ENCODE peak calls at places on chromosomes 7 and 10, in six cellular contexts. U, S, E, O, J and Z are unnamed samples.

GRCh38 chr7:66330961-66331360 is 125.8 kb downstream of the TPST1 start:
- DNase-seq in J (peak), O (no peak), S (peak), E (peak), U (no peak), Z (peak)

GRCh38 chr10:71975087-71975890 is 11.1 kb downstream of the CHST3 start:
- DNase-seq in O (peak), U (no peak), J (no peak), S (no peak), E (no peak), Z (peak)

GRCh38 chr7:67551027-67551426 is 554.4 kb downstream of the TYW1 start:
- DNase-seq in U (peak), J (no peak), S (no peak), O (no peak), E (no peak), Z (no peak)

GRCh38 chr7:15886626-15887025 is 200.1 kb upstream of the MEOX2 start:
- DNase-seq in U (no peak), O (no peak), S (no peak), J (no peak), E (no peak), Z (no peak)

GRCh38 chr7:11458736-11459483 is 373.1 kb downstream of the THSD7A start:
- DNase-seq in E (peak), J (no peak), O (no peak), U (no peak), S (peak), Z (no peak)

GRCh38 chr7:110065112-110065511 is 1025.8 kb upstream of the LRRN3 start:
- DNase-seq in U (no peak), O (no peak), S (no peak), J (no peak), E (no peak), Z (no peak)

GRCh38 chr10:114607358-114607998 is 50.6 kb downstream of the ABLIM1 start:
- DNase-seq in O (no peak), U (no peak), E (peak), J (no peak), S (no peak), Z (no peak)

GRCh38 chr7:79176859-79177477 is 276.5 kb downstream of the MAGI2 start:
- DNase-seq in J (no peak), U (no peak), E (peak), O (no peak), S (peak), Z (no peak)

GRCh38 chr10:124099603-124100002 is 6.2 kb upstream of the CHST15 start:
- DNase-seq in O (no peak), U (no peak), E (no peak), S (no peak), J (no peak), Z (no peak)

GRCh38 chr10:52870562-52870961 is 98.0 kb upstream of the MBL2 start:
- DNase-seq in U (no peak), O (no peak), J (no peak), S (no peak), E (no peak), Z (no peak)

GRCh38 chr7:151013728-151014497 is 10.4 kb downstream of the ATG9B start:
- DNase-seq in U (peak), E (peak), J (peak), S (no peak), O (peak), Z (peak)

GRCh38 chr7:151013356-151013727 is 11.0 kb downstream of the ATG9B start:
- DNase-seq in J (peak), E (no peak), O (no peak), S (no peak), U (peak), Z (no peak)

GRCh38 chr7:151011097-151011409 is 13.2 kb downstream of the ATG9B start:
- DNase-seq in U (no peak), S (no peak), J (no peak), O (no peak), E (no peak), Z (no peak)

GRCh38 chr7:151012031-151012692 is 12.1 kb downstream of the ATG9B start:
- DNase-seq in U (no peak), J (peak), O (no peak), E (peak), S (no peak), Z (no peak)

DNA sequence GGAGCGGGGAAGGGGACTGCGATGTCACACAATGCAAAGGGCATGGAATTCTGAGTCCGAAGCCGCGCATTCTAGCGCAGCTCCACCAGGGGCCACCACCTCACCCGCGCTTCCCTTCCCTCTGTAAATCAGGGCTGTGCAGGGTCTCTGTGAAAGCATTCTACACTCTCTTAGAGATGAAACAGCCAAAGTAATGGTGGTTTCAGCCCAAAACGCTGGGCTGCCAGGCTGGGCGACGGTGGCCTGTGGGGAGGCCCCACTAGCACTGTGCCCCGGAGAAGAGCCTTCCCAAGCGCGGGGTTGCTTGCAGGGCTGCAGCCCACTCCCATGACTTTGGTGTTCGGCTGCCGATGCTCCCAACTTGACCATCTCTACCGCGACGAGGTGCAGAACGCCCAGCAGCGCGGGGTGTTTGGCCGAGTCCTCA is 11.4 kb downstream of the ATG9B start:
- DNase-seq in O (no peak), J (peak), U (no peak), S (no peak), E (peak), Z (peak)
- H3K4me3 ChIP-seq in O (no peak), J (no peak), U (no peak), S (no peak), E (no peak), Z (no peak)

DNA sequence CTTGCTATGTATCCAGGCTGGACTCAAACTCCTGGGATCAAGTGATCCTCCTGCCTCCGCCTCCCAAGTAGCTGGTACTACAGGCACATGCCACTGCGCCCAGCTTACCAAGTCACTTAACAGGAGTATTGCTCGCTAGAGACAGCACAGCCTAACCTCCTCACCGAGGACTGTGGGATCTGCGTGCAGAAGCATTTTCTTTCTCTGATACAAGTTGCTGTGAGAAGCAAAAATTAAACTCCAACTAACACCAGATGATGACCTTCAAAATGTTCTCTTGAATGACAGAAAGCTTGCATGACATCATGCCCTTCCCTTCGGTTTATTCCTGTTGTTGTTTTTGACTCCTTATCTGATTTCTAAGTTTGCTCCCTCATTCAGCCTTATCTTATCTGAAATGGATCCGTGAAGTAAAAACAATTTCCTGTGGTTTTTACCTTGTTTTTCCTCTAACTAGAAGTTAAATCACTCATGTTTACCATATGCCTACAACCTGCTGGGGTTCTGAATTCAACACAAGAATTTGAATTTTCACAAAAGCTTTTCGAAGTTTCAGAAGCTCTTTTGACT is 94.4 kb upstream of the KIF5B start:
- DNase-seq in S (no peak), J (no peak), E (peak), U (no peak), O (no peak), Z (no peak)
- H3K27ac ChIP-seq in S (no peak), J (no peak), E (no peak), U (no peak), O (peak), Z (no peak)

DNA sequence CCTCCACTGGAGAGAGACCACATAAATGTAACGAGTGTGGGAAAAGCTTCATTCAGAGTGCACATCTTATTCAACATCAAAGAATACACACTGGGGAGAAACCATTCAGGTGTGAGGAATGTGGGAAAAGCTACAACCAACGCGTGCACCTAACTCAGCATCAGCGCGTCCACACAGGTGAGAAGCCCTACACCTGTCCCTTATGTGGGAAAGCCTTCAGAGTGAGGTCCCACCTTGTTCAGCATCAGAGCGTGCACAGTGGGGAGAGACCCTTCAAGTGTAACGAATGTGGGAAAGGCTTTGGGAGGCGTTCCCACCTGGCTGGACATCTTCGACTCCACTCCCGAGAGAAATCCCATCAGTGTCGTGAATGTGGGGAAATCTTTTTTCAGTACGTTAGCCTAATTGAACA is 20.6 kb downstream of the FAM200A start:
- DNase-seq in E (peak), O (no peak), U (no peak), S (no peak), J (peak), Z (no peak)
- H3K4me3 ChIP-seq in E (no peak), O (no peak), U (no peak), S (no peak), J (peak), Z (no peak)

DNA sequence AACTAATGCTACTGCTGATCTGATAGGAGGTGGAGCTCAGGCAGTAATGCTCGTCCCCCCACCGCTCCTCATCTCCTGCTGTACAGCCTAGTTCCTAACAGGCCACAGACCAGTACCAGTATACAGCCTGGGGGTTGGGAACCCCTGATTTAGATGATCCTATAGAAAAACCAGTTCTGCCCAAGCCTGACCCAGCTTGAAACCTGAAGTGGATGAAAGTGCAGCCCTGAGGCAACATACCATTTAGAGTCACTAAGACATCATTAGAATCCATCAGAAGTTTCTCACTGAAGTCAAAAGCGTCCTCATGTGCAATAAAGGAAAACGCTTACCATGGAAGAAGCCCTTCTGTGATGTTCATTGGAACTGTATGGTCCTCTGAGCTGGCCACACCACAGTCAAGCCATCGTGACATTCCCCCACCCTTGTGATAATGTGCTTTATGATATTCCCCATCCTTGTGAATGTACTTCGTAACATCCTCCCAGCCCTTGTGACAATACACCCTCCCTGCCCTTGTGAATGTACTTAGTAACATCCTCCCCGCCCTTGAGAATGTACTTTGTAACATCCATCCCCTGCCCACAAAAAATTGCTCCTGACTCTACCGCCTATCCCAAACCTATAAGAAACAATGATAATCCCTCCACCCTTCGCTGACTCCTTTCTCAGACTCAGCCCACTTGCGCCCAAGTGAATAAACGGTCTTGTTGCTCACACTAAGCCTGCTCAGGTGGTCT is 65.9 kb upstream of the HECTD2 start:
- DNase-seq in E (no peak), S (no peak), U (no peak), O (no peak), J (no peak), Z (no peak)
- H3K27ac ChIP-seq in E (no peak), S (no peak), U (no peak), O (no peak), J (no peak), Z (no peak)

GRCh38 chr10:88289342-88289741 is 293.8 kb downstream of the RNLS start:
- DNase-seq in E (no peak), U (no peak), O (no peak), J (no peak), S (no peak), Z (no peak)
- H3K4me3 ChIP-seq in E (no peak), U (no peak), O (no peak), J (no peak), S (no peak), Z (no peak)

GRCh38 chr7:33982425-33982786 is 77.1 kb downstream of the BMPER start:
- DNase-seq in O (no peak), S (no peak), J (no peak), E (peak), U (no peak), Z (no peak)

GRCh38 chr7:33986456-33986855 is 81.1 kb downstream of the BMPER start:
- DNase-seq in J (no peak), O (no peak), E (peak), S (no peak), U (no peak), Z (no peak)

GRCh38 chr7:33981686-33982424 is 76.5 kb downstream of the BMPER start:
- DNase-seq in E (peak), O (no peak), S (no peak), U (no peak), J (no peak), Z (no peak)

GRCh38 chr7:33986951-33987948 is 81.9 kb downstream of the BMPER start:
- DNase-seq in U (no peak), O (no peak), E (peak), J (no peak), S (peak), Z (no peak)
- H3K27ac ChIP-seq in U (no peak), O (no peak), E (peak), J (no peak), S (peak), Z (no peak)

GRCh38 chr10:23174075-23174973 is 17.8 kb upstream of the PTF1A start:
- DNase-seq in J (peak), O (no peak), S (no peak), E (no peak), U (no peak), Z (no peak)

GRCh38 chr10:23174974-23175512 is 17.1 kb upstream of the PTF1A start:
- DNase-seq in U (no peak), O (no peak), E (no peak), S (no peak), J (no peak), Z (no peak)

GRCh38 chr10:23172846-23173548 is 19.1 kb upstream of the PTF1A start:
- DNase-seq in S (no peak), E (no peak), O (no peak), J (no peak), U (no peak), Z (no peak)

GRCh38 chr10:23172429-23172828 is 19.7 kb upstream of the PTF1A start:
- DNase-seq in S (no peak), J (no peak), E (no peak), U (no peak), O (no peak), Z (no peak)

GRCh38 chr10:23173549-23174074 is 18.5 kb upstream of the PTF1A start:
- DNase-seq in S (no peak), E (no peak), O (no peak), U (no peak), J (no peak), Z (no peak)
- H3K4me3 ChIP-seq in S (no peak), E (no peak), O (peak), U (no peak), J (no peak), Z (no peak)

DNA sequence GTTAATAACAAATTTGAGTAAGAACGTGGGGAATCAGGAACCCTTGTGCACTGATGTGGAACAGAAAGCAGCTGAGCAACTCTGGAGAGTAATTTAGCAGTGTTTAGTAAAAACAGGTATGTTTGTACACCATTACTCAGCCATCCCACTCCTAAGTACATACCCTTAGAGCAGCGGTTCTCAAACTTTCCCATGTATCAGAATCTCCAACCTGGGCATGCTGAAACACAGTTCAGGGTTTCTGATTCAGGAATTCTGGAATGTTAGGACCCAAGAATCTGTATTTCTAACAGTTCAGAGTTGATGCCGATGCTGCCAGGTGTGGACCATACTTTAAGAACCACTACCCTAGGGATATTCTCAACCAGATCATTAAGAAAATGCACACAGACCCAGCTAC is 5.1 kb downstream of the SGMS1 start:
- DNase-seq in U (no peak), S (no peak), E (no peak), O (no peak), J (no peak), Z (no peak)
- H3K27ac ChIP-seq in U (no peak), S (no peak), E (no peak), O (no peak), J (no peak), Z (peak)

DNA sequence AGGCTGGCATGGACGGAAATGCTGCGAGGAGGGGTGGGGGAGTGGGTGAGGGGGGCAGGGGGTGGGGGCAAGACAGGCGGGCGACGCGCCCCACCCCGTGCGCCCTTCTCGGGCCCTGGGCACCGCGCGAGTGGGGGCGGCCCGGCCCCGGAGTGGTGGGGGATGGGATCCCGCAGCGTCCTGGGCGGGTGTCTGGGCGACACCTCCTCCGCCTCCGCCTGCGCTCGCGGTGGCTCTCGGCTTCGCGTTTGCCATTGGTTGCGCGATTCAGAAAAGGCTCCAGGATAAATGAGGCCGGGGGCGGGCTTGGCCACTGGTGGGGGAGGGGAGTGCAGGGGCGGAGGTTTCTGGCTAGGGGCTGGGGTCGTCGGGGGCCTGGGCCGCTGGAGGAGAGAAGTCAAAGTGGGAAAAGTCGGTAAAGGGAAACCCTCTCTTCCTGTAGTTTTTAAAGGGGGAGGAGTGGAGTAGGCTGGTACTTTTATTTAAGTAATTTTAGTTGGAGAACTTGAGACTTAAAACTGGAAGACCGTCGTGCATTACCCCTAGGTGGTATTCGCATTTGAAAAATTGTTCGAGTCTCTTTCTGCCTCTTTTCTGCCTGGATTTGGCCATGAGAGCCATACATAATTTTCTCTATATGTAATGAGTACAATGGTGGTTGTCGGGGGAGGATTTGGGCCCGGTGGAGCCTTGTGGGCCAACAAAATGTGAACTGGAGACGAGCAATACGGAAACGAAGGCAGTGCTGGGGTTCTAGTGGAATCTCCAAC is 984 bp upstream of the IGF2BP3 start:
- DNase-seq in J (no peak), S (no peak), O (peak), U (no peak), E (peak), Z (no peak)
- H3K4me3 ChIP-seq in J (no peak), S (peak), O (no peak), U (peak), E (peak), Z (no peak)